ENCODE peak calls at places on chromosomes 6 and 20, in nine cellular contexts. U is body of pancreas, O is transverse colon, M is Peyer's patch, T is esophagus muscularis mucosa, B is testis, D is sigmoid colon, E is HCT116, R is ovary. A is an unnamed sample.

GRCh38 chr6:6717953-6718352 is 129.4 kb downstream of the LY86 start:
- DNase-seq in U (no peak), O (no peak), M (no peak), T (no peak), B (no peak), D (peak; percentile 76), E (no peak), R (no peak), A (peak; percentile 61)

GRCh38 chr6:53793318-53793975 is 1.4 kb upstream of the LRRC1 start:
- DNase-seq in U (peak; percentile 71), O (peak; percentile 70), M (peak; percentile 80), T (no peak), B (peak; percentile 81), D (peak; percentile 67), E (peak; percentile 68), R (peak; percentile 52), A (peak; percentile 37)

GRCh38 chr6:37258405-37258704 is 411 bp upstream of the TMEM217 start:
- DNase-seq in U (no peak), O (no peak), M (no peak), T (no peak), B (no peak), D (no peak), E (no peak), R (no peak), A (no peak)

GRCh38 chr20:54545959-54546358 is 70.6 kb downstream of the DOK5 start:
- DNase-seq in U (no peak), O (no peak), M (no peak), T (no peak), B (no peak), D (no peak), E (no peak), R (no peak), A (no peak)

GRCh38 chr20:52261792-52262191 is 70.2 kb upstream of the ZFP64 start:
- DNase-seq in U (no peak), O (no peak), M (no peak), T (peak; percentile 53), B (no peak), D (no peak), E (no peak), R (no peak), A (no peak)

GRCh38 chr6:63997217-63997616 is 361.6 kb downstream of the PHF3 start:
- DNase-seq in U (no peak), O (no peak), M (no peak), T (no peak), B (no peak), D (no peak), E (no peak), R (no peak), A (no peak)

GRCh38 chr20:17014217-17014616 is 212.6 kb upstream of the PCSK2 start:
- DNase-seq in U (no peak), O (no peak), M (no peak), T (no peak), B (peak; percentile 18), D (no peak), E (no peak), R (no peak), A (no peak)

GRCh38 chr20:39076958-39077357 is 114.8 kb downstream of the DHX35 start:
- DNase-seq in U (no peak), O (no peak), M (no peak), T (no peak), B (no peak), D (no peak), E (no peak), R (no peak), A (no peak)

GRCh38 chr6:12749531-12750379 is 33.2 kb downstream of the PHACTR1 start:
- DNase-seq in U (no peak), O (no peak), M (no peak), T (no peak), B (peak; percentile 14), D (no peak), E (no peak), R (no peak), A (no peak)

GRCh38 chr6:25942561-25943147 is 12.2 kb upstream of the SLC17A2 start:
- DNase-seq in U (no peak), O (no peak), M (no peak), T (no peak), B (no peak), D (no peak), E (peak; percentile 48), R (no peak), A (no peak)

GRCh38 chr6:5115168-5115567 is 30.0 kb downstream of the PPP1R3G start:
- DNase-seq in U (no peak), O (peak; percentile 40), M (no peak), T (no peak), B (no peak), D (no peak), E (no peak), R (no peak), A (no peak)

GRCh38 chr6:4925580-4925979 is 78.3 kb downstream of the RPP40 start:
- DNase-seq in U (no peak), O (no peak), M (no peak), T (no peak), B (no peak), D (no peak), E (no peak), R (no peak), A (no peak)

GRCh38 chr6:63306446-63306845 is 13.3 kb downstream of the LGSN start:
- DNase-seq in U (no peak), O (peak; percentile 29), M (no peak), T (no peak), B (no peak), D (no peak), E (no peak), R (no peak), A (no peak)

GRCh38 chr20:49813305-49813974 is 812 bp downstream of the SLC9A8 start:
- DNase-seq in U (no peak), O (no peak), M (peak; percentile 45), T (no peak), B (no peak), D (no peak), E (no peak), R (no peak), A (no peak)

GRCh38 chr20:49814057-49814675 is 1.5 kb downstream of the SLC9A8 start:
- DNase-seq in U (no peak), O (no peak), M (no peak), T (no peak), B (no peak), D (no peak), E (no peak), R (no peak), A (no peak)

GRCh38 chr20:49810491-49811190 is 2.0 kb upstream of the SLC9A8 start:
- DNase-seq in U (no peak), O (no peak), M (peak; percentile 22), T (no peak), B (no peak), D (no peak), E (no peak), R (no peak), A (no peak)

GRCh38 chr20:49811825-49812462 is 684 bp upstream of the SLC9A8 start:
- DNase-seq in U (no peak), O (no peak), M (peak; percentile 46), T (no peak), B (no peak), D (no peak), E (no peak), R (no peak), A (no peak)

DNA sequence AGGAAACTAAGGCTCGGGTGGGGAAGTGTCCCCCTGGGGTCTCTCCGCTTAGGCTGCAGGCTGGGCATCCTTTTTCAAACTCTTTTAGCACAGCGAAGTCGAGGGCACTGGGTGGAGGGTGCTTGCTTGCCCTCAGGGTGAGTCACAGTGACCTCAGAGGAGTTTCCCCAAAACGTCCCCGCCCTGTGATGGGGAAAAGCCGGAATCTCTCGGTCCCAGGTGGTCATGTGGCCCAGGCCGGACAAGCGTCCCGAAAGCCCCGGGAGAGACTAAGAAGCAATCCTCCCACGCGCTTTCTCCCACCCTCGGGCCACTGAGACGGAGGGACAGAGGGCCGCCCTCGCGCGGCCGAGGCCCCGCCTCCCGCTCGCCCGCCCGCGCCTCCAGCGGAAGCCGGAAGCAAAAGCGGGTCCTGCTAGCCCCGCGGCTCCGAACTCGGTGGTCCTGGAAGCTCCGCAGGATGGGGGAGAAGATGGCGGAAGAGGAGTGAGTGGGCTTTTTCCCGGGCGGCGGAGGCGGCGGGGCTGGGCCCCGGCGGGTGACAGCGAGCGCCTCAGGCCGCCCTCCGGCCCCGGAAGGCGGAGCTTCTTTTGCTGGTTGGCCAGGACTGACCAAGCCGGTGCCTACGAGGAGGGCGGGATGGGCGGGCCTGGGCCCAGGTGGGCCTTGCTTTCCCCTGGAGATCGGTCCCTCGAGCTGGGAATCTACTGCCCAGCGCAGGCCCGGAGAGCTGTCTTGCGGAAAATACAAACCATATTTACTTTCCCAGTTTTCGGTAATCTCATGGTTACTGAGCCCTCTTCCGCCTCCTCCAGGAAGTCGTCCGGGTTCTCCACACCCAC is at the start of gene SLC9A8:
- DNase-seq in U (peak; percentile 76), O (peak; percentile 89), M (peak; percentile 93), T (peak; percentile 97), B (peak; percentile 95), D (peak; percentile 95), E (peak; percentile 58), R (peak; percentile 91), A (peak; percentile 92)
- TF ChIP-seq POLR2A in U (peak; percentile 60), O (peak; percentile 86), M (peak; percentile 70), T (peak; percentile 55), B (peak; percentile 22), D (peak; percentile 34), E (peak; percentile 52), R (peak; percentile 73), A (no peak)

GRCh38 chr6:35146453-35146852 is 5.3 kb upstream of the TCP11 start:
- DNase-seq in U (no peak), O (peak; percentile 61), M (peak; percentile 59), T (no peak), B (peak; percentile 64), D (no peak), E (peak; percentile 23), R (no peak), A (peak; percentile 41)
- TF ChIP-seq CTCF in U (no peak), O (peak; percentile 52), M (peak; percentile 25), T (peak; percentile 57), B (peak; percentile 33), D (no peak), E (peak; percentile 81), R (no peak), A (peak; percentile 70)

GRCh38 chr6:11430036-11430435 is 107.5 kb upstream of the TMEM170B start:
- DNase-seq in U (no peak), O (no peak), M (no peak), T (peak; percentile 84), B (peak; percentile 69), D (no peak), E (no peak), R (no peak), A (no peak)
- H3K4me1 ChIP-seq in U (peaks cover 14% of the 10 kb centered on the region), O (peaks cover 33% of the 10 kb centered on the region), M (peaks cover 22% of the 10 kb centered on the region), T (peaks cover 72% of the 10 kb centered on the region), B (peaks cover 55% of the 10 kb centered on the region), D (peaks cover 37% of the 10 kb centered on the region), E (peaks cover 10% of the 10 kb centered on the region), R (peaks cover 3% of the 10 kb centered on the region), A (peaks cover 49% of the 10 kb centered on the region)

DNA sequence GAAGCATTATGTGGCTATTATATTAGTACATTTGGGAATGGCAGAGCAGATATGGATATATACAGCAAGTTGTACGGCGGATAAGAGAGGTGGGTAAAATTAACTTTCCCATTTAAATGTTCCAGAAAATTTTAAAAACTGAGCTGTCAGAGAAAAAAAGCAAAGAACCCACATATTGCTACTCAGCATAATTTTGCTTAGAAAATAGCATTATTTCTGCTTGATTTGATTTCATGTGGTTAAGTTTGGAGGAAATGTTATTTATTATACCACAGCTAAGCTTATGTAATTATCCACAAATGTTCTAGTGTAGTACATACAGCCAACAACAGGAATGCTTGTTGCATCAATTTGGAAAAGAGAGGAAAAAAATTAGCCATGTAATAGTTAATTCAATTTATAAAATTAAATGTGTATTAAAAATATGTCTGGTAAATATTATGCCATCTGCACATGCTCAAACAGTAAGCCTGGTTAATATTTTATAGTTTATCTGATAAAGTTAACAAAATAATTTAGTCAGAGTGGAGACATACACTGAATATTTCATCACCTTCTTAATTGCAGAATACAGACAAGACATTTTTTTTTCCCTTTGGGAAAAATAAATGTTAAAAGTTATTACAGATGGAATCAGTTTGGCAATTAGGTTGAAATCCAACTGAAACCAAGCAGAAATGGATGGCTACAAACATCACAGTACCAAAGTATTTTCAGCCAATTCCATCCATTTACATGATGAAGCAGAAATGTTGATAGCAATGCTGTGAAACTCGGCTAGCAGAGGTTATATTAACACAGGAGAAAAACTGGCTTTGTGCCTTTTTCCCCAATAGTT is 172.1 kb upstream of the ID4 start:
- DNase-seq in U (no peak), O (no peak), M (no peak), T (no peak), B (no peak), D (no peak), E (no peak), R (no peak), A (no peak)
- TF ChIP-seq POLR2A in U (no peak), O (no peak), M (no peak), T (no peak), B (no peak), D (no peak), E (no peak), R (no peak), A (no peak)